ENCODE peak calls at places on chromosomes 11 and 22, in five cellular contexts. H is AG04450, X is fibroblast of pulmonary artery, K is A673, J is progenitor cell of endocrine pancreas. C is an unnamed sample.
A peak's percentile ranks its signal among the peaks of the same experiment; 100 is the strongest.

GRCh38 chr22:48945621-48946458 is 881.8 kb downstream of the BRD1 start:
- DNase-seq in X (no peak), J (peak; percentile 5), H (no peak), K (no peak), C (peak; percentile 62)

GRCh38 chr11:128726464-128727139 is 32.7 kb downstream of the FLI1 start:
- DNase-seq in J (no peak), X (no peak), K (no peak), H (no peak), C (no peak)

GRCh38 chr11:43567396-43567975 is 113.1 kb upstream of the HSD17B12 start:
- DNase-seq in H (peak; percentile 27), X (peak; percentile 73), J (no peak), K (peak; percentile 85), C (no peak)

GRCh38 chr11:100920571-100920970 is 209.0 kb downstream of the PGR start:
- DNase-seq in K (no peak), H (no peak), X (no peak), J (no peak), C (no peak)

GRCh38 chr11:64357904-64358535 is 942 bp upstream of the RPS6KA4 start:
- DNase-seq in K (no peak), H (no peak), X (no peak), J (no peak), C (no peak)

GRCh38 chr22:26585104-26585790 is 4.7 kb downstream of the TPST2 start:
- DNase-seq in X (peak; percentile 78), K (peak; percentile 45), J (no peak), H (no peak), C (no peak)

GRCh38 chr11:65776196-65776595 is 4.6 kb downstream of the AP5B1 start:
- DNase-seq in H (no peak), J (no peak), K (no peak), X (peak; percentile 40), C (peak; percentile 44)

GRCh38 chr11:20360650-20361049 is 2.9 kb upstream of the HTATIP2 start:
- DNase-seq in H (no peak), K (no peak), X (peak; percentile 43), J (no peak), C (no peak)

GRCh38 chr22:17119481-17120202 is 1.5 kb downstream of the TMEM121B start:
- DNase-seq in X (no peak), K (peak; percentile 23), J (no peak), H (no peak), C (no peak)

GRCh38 chr11:94650756-94651155 is 83.6 kb downstream of the PIWIL4 start:
- DNase-seq in J (no peak), H (peak; percentile 44), K (no peak), X (peak; percentile 73), C (peak; percentile 4)

GRCh38 chr11:61910473-61911123 is 6.8 kb downstream of the RAB3IL1 start:
- DNase-seq in X (no peak), H (no peak), K (no peak), J (no peak), C (no peak)

GRCh38 chr11:86816251-86816726 is 15.9 kb downstream of the PRSS23 start:
- DNase-seq in X (peak; percentile 84), J (no peak), K (peak; percentile 78), H (no peak), C (no peak)

GRCh38 chr11:95299078-95299611 is 68.1 kb upstream of the SESN3 start:
- DNase-seq in K (no peak), X (no peak), J (no peak), H (no peak), C (no peak)

GRCh38 chr22:18024276-18024939 is at the start of gene MICAL3:
- DNase-seq in K (peak; percentile 86), J (peak; percentile 53), X (peak; percentile 64), H (no peak), C (peak; percentile 75)

GRCh38 chr11:68002943-68003845 is 703 bp downstream of the UNC93B1 start:
- DNase-seq in H (no peak), J (no peak), K (no peak), X (no peak), C (no peak)

GRCh38 chr11:67416416-67417335 is 1.2 kb downstream of the CARNS1 start:
- DNase-seq in H (no peak), J (no peak), X (peak; percentile 41), K (peak; percentile 92), C (no peak)

GRCh38 chr11:23865341-23865975 is 631.4 kb upstream of the LUZP2 start:
- DNase-seq in X (no peak), H (no peak), J (no peak), K (no peak), C (no peak)

GRCh38 chr11:46305295-46305694 is 27.8 kb downstream of the CREB3L1 start:
- DNase-seq in H (no peak), J (no peak), X (peak; percentile 78), K (peak; percentile 74), C (no peak)

GRCh38 chr11:84794663-84795443 is 832.3 kb downstream of the DLG2 start:
- DNase-seq in H (no peak), J (no peak), K (no peak), X (no peak), C (no peak)

GRCh38 chr11:5712507-5712906 is 22.9 kb downstream of the TRIM22 start:
- DNase-seq in H (no peak), X (peak; percentile 25), J (no peak), K (no peak), C (no peak)

GRCh38 chr22:37747090-37747714 is 50.4 kb downstream of the TRIOBP start:
- DNase-seq in X (peak; percentile 44), K (no peak), J (no peak), H (no peak), C (no peak)

GRCh38 chr22:47080100-47080499 is 317.6 kb downstream of the TBC1D22A start:
- DNase-seq in H (no peak), K (no peak), J (no peak), X (no peak), C (no peak)

GRCh38 chr11:17915500-17916143 is 97.2 kb downstream of the SERGEF start:
- DNase-seq in K (no peak), X (no peak), H (no peak), J (no peak), C (no peak)

GRCh38 chr22:19705181-19705934 is 8.9 kb upstream of the SEPTIN5 start:
- DNase-seq in J (no peak), H (no peak), X (no peak), K (peak; percentile 31), C (peak; percentile 66)

GRCh38 chr11:64056213-64056785 is 20.6 kb downstream of the FLRT1 start:
- DNase-seq in K (peak; percentile 53), J (no peak), X (no peak), H (no peak), C (no peak)

GRCh38 chr11:107857550-107858216 is 904 bp downstream of the SLC35F2 start:
- DNase-seq in K (peak; percentile 48), J (no peak), X (no peak), H (no peak), C (no peak)

GRCh38 chr11:80103149-80103859 is 662.5 kb upstream of the TENM4 start:
- DNase-seq in H (peak; percentile 79), J (no peak), K (peak; percentile 36), X (peak; percentile 60), C (no peak)

GRCh38 chr22:38177926-38178604 is 3.6 kb downstream of the PLA2G6 start:
- DNase-seq in H (peak; percentile 53), K (peak; percentile 61), J (no peak), X (peak; percentile 91), C (no peak)

GRCh38 chr11:63503492-63503891 is 2.4 kb upstream of the LGALS12 start:
- DNase-seq in J (no peak), H (no peak), K (no peak), X (no peak), C (no peak)

GRCh38 chr22:48751539-48752437 is 1075.9 kb downstream of the BRD1 start:
- DNase-seq in H (no peak), J (no peak), X (no peak), K (no peak), C (no peak)

GRCh38 chr22:24894998-24895397 is 51.5 kb downstream of the LHFPL7 start:
- DNase-seq in X (peak; percentile 93), H (no peak), K (peak; percentile 11), J (no peak), C (no peak)

GRCh38 chr22:41576877-41577276 is 12.8 kb downstream of the PMM1 start:
- DNase-seq in H (no peak), J (peak; percentile 37), K (peak; percentile 75), X (peak; percentile 45), C (no peak)

GRCh38 chr11:114228401-114229061 is 67.7 kb upstream of the NNMT start:
- DNase-seq in K (no peak), J (no peak), X (no peak), H (no peak), C (no peak)

GRCh38 chr22:34604312-34604711 is 461.6 kb upstream of the ISX start:
- DNase-seq in H (no peak), X (no peak), J (no peak), K (no peak), C (no peak)

GRCh38 chr11:9120659-9121350 is 29.4 kb upstream of the SCUBE2 start:
- DNase-seq in J (no peak), K (no peak), H (no peak), X (no peak), C (no peak)
- TF ChIP-seq CTCF in J (peak; percentile 50), K (peak; percentile 15), H (peak; percentile 38), X (peak; percentile 23), C (peak; percentile 63)

GRCh38 chr11:122235615-122236014 is 119.6 kb upstream of the BLID start:
- DNase-seq in K (no peak), H (peak; percentile 94), X (peak; percentile 61), J (no peak), C (no peak)
- TF ChIP-seq CTCF in K (no peak), H (no peak), X (no peak), J (no peak), C (no peak)

GRCh38 chr11:8332196-8332595 is 68.5 kb upstream of the LMO1 start:
- DNase-seq in K (no peak), H (no peak), J (no peak), X (no peak), C (no peak)

GRCh38 chr11:8335186-8335585 is 71.5 kb upstream of the LMO1 start:
- DNase-seq in X (no peak), K (no peak), H (no peak), J (no peak), C (no peak)

GRCh38 chr11:8335683-8336082 is 72.0 kb upstream of the LMO1 start:
- DNase-seq in J (no peak), K (no peak), H (no peak), X (no peak), C (no peak)

GRCh38 chr11:8331767-8332166 is 68.1 kb upstream of the LMO1 start:
- DNase-seq in J (no peak), K (no peak), X (no peak), H (no peak), C (no peak)

GRCh38 chr11:8333431-8334401 is 70.0 kb upstream of the LMO1 start:
- DNase-seq in K (no peak), X (no peak), J (no peak), H (no peak), C (no peak)
- TF ChIP-seq CTCF in K (no peak), X (no peak), J (no peak), H (no peak), C (no peak)

GRCh38 chr11:117005758-117006157 is 92.5 kb downstream of the SIK3 start:
- DNase-seq in J (no peak), H (no peak), K (no peak), X (no peak), C (no peak)
- TF ChIP-seq CTCF in J (no peak), H (no peak), K (no peak), X (no peak), C (no peak)

GRCh38 chr22:30289980-30290313 is 642 bp upstream of the CASTOR1 start:
- DNase-seq in K (no peak), X (no peak), H (no peak), J (no peak), C (peak; percentile 69)
- TF ChIP-seq CTCF in K (no peak), X (no peak), H (no peak), J (no peak), C (no peak)